ENCODE peak calls at places on chromosomes 6 and 20, in seven cellular contexts. T is vagina, E is left ventricle myocardium inferior, N is IMR-90, O is hepatocyte, D is cardiac muscle cell, J is PC-9. V is an unnamed sample.

GRCh38 chr6:158545043-158545966 is 14.6 kb upstream of the TMEM181 start:
- DNase-seq in E (no peak), J (no peak), D (no peak), O (no peak), T (peak; percentile 31), N (no peak), V (peak; percentile 40)

GRCh38 chr6:6728169-6728941 is 139.8 kb downstream of the LY86 start:
- DNase-seq in O (no peak), E (no peak), N (no peak), T (no peak), J (no peak), D (no peak), V (no peak)

GRCh38 chr20:35273449-35274171 is 4.3 kb downstream of the MMP24OS start:
- DNase-seq in E (no peak), N (no peak), O (no peak), D (no peak), J (no peak), T (no peak), V (no peak)

GRCh38 chr6:4611441-4612129 is 164.6 kb upstream of the CDYL start:
- DNase-seq in E (no peak), D (no peak), O (no peak), T (no peak), N (no peak), J (no peak), V (peak; percentile 74)

GRCh38 chr6:154594474-154595198 is 84.2 kb upstream of the CNKSR3 start:
- DNase-seq in E (no peak), N (no peak), J (no peak), T (no peak), D (no peak), O (no peak), V (no peak)

GRCh38 chr6:118468682-118469465 is 79.2 kb upstream of the PLN start:
- DNase-seq in O (peak; percentile 47), T (no peak), N (peak; percentile 56), J (peak; percentile 50), D (no peak), E (no peak), V (no peak)

GRCh38 chr6:61947311-61947970 is 338.6 kb downstream of the KHDRBS2 start:
- DNase-seq in D (no peak), N (no peak), J (no peak), O (no peak), T (no peak), E (no peak), V (no peak)

GRCh38 chr20:3560578-3560977 is 89.8 kb downstream of the ATRN start:
- DNase-seq in N (peak; percentile 36), J (no peak), E (no peak), O (no peak), D (no peak), T (no peak), V (no peak)

GRCh38 chr6:143843689-143844405 is 709 bp downstream of the LTV1 start:
- DNase-seq in J (no peak), D (no peak), O (peak; percentile 15), T (no peak), N (peak; percentile 11), E (no peak), V (no peak)

GRCh38 chr20:50727792-50728485 is 3.4 kb upstream of the PARD6B start:
- DNase-seq in O (no peak), E (no peak), T (no peak), N (no peak), D (no peak), J (peak; percentile 77), V (no peak)

GRCh38 chr6:100468013-100468622 is 3.4 kb upstream of the SIM1 start:
- DNase-seq in J (no peak), E (no peak), T (no peak), N (no peak), O (no peak), D (no peak), V (no peak)
- H3K27me3 ChIP-seq in J (no peaks in the 10 kb centered on the region), E (peaks cover 100% of the 10 kb centered on the region), T (peaks cover 24% of the 10 kb centered on the region), N (peaks cover 93% of the 10 kb centered on the region), O (peaks cover 100% of the 10 kb centered on the region), D (peaks cover 100% of the 10 kb centered on the region), V (no peaks in the 10 kb centered on the region)

GRCh38 chr6:123661105-123661891 is 24.5 kb upstream of the TRDN start:
- DNase-seq in N (no peak), O (no peak), T (no peak), J (no peak), D (no peak), E (no peak), V (no peak)

GRCh38 chr6:123658848-123659247 is 22.1 kb upstream of the TRDN start:
- DNase-seq in O (no peak), N (no peak), E (no peak), D (no peak), T (no peak), J (no peak), V (no peak)

GRCh38 chr6:123659960-123660748 is 23.4 kb upstream of the TRDN start:
- DNase-seq in O (no peak), N (no peak), J (no peak), D (no peak), T (no peak), E (no peak), V (no peak)

GRCh38 chr6:123655520-123656306 is 19.0 kb upstream of the TRDN start:
- DNase-seq in N (no peak), J (no peak), E (no peak), O (no peak), T (no peak), D (no peak), V (no peak)
- H3K4me3 ChIP-seq in N (no peak overlapping the region), J (peak overlapping the region; percentile 60), E (peak overlapping the region; percentile 52), O (no peak overlapping the region), T (peak overlapping the region; percentile 16), D (no peak overlapping the region), V (peak overlapping the region; percentile 1)

GRCh38 chr20:48656661-48657211 is 171.1 kb downstream of the PREX1 start:
- DNase-seq in D (no peak), T (no peak), E (no peak), N (no peak), J (no peak), O (no peak), V (no peak)
- H3K36me3 ChIP-seq in D (peaks cover 6% of the 10 kb centered on the region), T (no peaks in the 10 kb centered on the region), E (peaks cover 50% of the 10 kb centered on the region), N (no peaks in the 10 kb centered on the region), J (no peaks in the 10 kb centered on the region), O (no peaks in the 10 kb centered on the region), V (peaks cover 47% of the 10 kb centered on the region)

GRCh38 chr20:38538789-38539188 is 42.2 kb upstream of the ADIG start:
- DNase-seq in J (no peak), T (no peak), D (no peak), O (no peak), E (no peak), N (no peak), V (no peak)

GRCh38 chr20:38536310-38536709 is 44.7 kb upstream of the ADIG start:
- DNase-seq in N (peak; percentile 74), E (no peak), T (no peak), J (no peak), O (no peak), D (no peak), V (no peak)

GRCh38 chr20:38537176-38537575 is 43.8 kb upstream of the ADIG start:
- DNase-seq in T (no peak), N (no peak), O (no peak), E (no peak), J (no peak), D (no peak), V (no peak)

DNA sequence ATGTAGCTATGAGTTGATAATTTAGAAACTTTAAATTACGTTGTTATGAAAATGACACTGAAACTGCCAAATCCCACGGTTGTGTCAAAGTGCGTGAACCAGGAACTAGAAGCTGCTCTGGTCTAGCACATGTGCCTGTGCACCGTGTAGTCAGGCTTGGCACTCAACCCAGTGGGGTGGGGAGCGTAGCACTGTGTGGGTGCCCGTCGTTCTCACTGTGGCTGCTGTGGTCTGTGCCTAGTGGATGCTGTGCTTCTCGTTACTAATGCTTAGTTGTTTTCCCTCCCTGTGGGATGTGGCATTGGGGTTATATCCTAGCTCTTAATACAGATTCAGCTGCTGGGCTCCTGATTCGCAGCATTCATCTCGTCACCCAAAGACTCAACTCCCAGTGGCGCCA is 46.2 kb upstream of the ADIG start:
- DNase-seq in E (no peak), D (no peak), T (no peak), N (no peak), O (no peak), J (no peak), V (no peak)
- H3K27me3 ChIP-seq in E (no peaks in the 10 kb centered on the region), D (no peaks in the 10 kb centered on the region), T (no peaks in the 10 kb centered on the region), N (no peaks in the 10 kb centered on the region), O (no peaks in the 10 kb centered on the region), J (no peaks in the 10 kb centered on the region), V (no peaks in the 10 kb centered on the region)

V was measured in SJSA1.